ENCODE peak calls at places on chromosomes 7 and 10, in five cellular contexts. K is stomach, X is breast epithelium, G is IMR-90, T is prostate gland. F is an unnamed sample. For H3K36me3, the result is how much of the 10 kb centered on the place peaks cover.

GRCh38 chr7:390761-391410 is 100.9 kb downstream of the FOXL3 start:
- DNase-seq in K (peak), X (no peak), G (no peak), T (no peak), F (peak)

GRCh38 chr7:42068554-42069280 is 168.3 kb downstream of the GLI3 start:
- DNase-seq in K (no peak), X (no peak), G (no peak), T (no peak), F (no peak)

GRCh38 chr10:117610321-117610720 is 67.8 kb downstream of the EMX2 start:
- DNase-seq in K (no peak), X (no peak), G (no peak), T (no peak), F (no peak)

GRCh38 chr7:6106140-6106904 is 75.1 kb downstream of the ANKRD61 start:
- DNase-seq in K (no peak), X (no peak), G (peak), T (peak), F (no peak)

GRCh38 chr7:83271212-83272099 is 108.8 kb upstream of the PCLO start:
- DNase-seq in K (no peak), X (no peak), G (peak), T (no peak), F (no peak)

GRCh38 chr7:68321076-68321639 is 1277.1 kb upstream of the AUTS2 start:
- DNase-seq in K (peak), X (peak), G (no peak), T (peak), F (no peak)

GRCh38 chr7:55325371-55325792 is 39.8 kb upstream of the LANCL2 start:
- DNase-seq in K (peak), X (no peak), G (peak), T (no peak), F (no peak)

GRCh38 chr7:32957326-32958045 is at the start of gene FKBP9:
- DNase-seq in K (peak), X (peak), G (peak), T (peak), F (peak)

GRCh38 chr7:22726849-22727792 is at the start of gene IL6:
- DNase-seq in K (peak), X (peak), G (peak), T (peak), F (peak)

GRCh38 chr7:22853674-22854157 is 31.1 kb upstream of the TOMM7 start:
- DNase-seq in K (peak), X (no peak), G (no peak), T (peak), F (peak)

GRCh38 chr7:151019130-151019447 is 5.2 kb downstream of the ATG9B start:
- DNase-seq in K (no peak), X (no peak), G (no peak), T (no peak), F (no peak)

GRCh38 chr7:118195837-118196474 is 12.0 kb downstream of the LSM8 start:
- DNase-seq in K (peak), X (no peak), G (peak), T (peak), F (peak)

GRCh38 chr7:45984386-45985295 is 63.6 kb upstream of the IGFBP3 start:
- DNase-seq in K (no peak), X (no peak), G (no peak), T (no peak), F (no peak)

GRCh38 chr10:18094793-18095192 is 45.4 kb upstream of the CACNB2 start:
- DNase-seq in K (no peak), X (no peak), G (no peak), T (no peak), F (no peak)

GRCh38 chr7:94182066-94182465 is 177.9 kb upstream of the BET1 start:
- DNase-seq in K (no peak), X (no peak), G (peak), T (no peak), F (no peak)

GRCh38 chr7:133742709-133743538 is 384.2 kb upstream of the LRGUK start:
- DNase-seq in K (no peak), X (no peak), G (peak), T (no peak), F (no peak)

GRCh38 chr7:119438315-119438714 is 834.7 kb upstream of the KCND2 start:
- DNase-seq in K (no peak), X (no peak), G (no peak), T (no peak), F (no peak)

GRCh38 chr7:78018541-78019456 is 220.2 kb downstream of the PHTF2 start:
- DNase-seq in K (no peak), X (no peak), G (peak), T (peak), F (peak)

GRCh38 chr7:125424721-125425120 is 495.1 kb upstream of the POT1 start:
- DNase-seq in K (no peak), X (no peak), G (no peak), T (no peak), F (no peak)

GRCh38 chr7:44631458-44632115 is 25.2 kb downstream of the OGDH start:
- DNase-seq in K (no peak), X (no peak), G (peak), T (no peak), F (no peak)

GRCh38 chr10:71244638-71245419 is 32.5 kb downstream of the UNC5B start:
- DNase-seq in K (peak), X (no peak), G (peak), T (peak), F (peak)

GRCh38 chr7:97116308-97116707 is 1.2 kb upstream of the SDHAF3 start:
- DNase-seq in K (no peak), X (no peak), G (no peak), T (peak), F (no peak)

GRCh38 chr10:79385804-79386531 is 38.7 kb downstream of the PPIF start:
- DNase-seq in K (no peak), X (no peak), G (no peak), T (peak), F (no peak)

GRCh38 chr7:25429731-25430130 is 201.4 kb upstream of the NPVF start:
- DNase-seq in K (no peak), X (no peak), G (no peak), T (no peak), F (peak)

GRCh38 chr10:106795619-106796018 is 368.9 kb downstream of the SORCS1 start:
- DNase-seq in K (no peak), X (no peak), G (no peak), T (no peak), F (peak)

GRCh38 chr7:105797652-105798051 is 78.7 kb downstream of the ATXN7L1 start:
- DNase-seq in K (no peak), X (no peak), G (no peak), T (no peak), F (no peak)

GRCh38 chr7:30353932-30354607 is 69.7 kb downstream of the ZNRF2 start:
- DNase-seq in K (no peak), X (no peak), G (no peak), T (no peak), F (no peak)

GRCh38 chr7:149867762-149868637 is 5.8 kb upstream of the ATP6V0E2 start:
- DNase-seq in K (no peak), X (no peak), G (no peak), T (no peak), F (no peak)

GRCh38 chr7:36015733-36016132 is 137.3 kb upstream of the EEPD1 start:
- DNase-seq in K (no peak), X (no peak), G (peak), T (no peak), F (no peak)

GRCh38 chr10:95260397-95260881 is 30.4 kb downstream of the PDLIM1 start:
- DNase-seq in K (no peak), X (no peak), G (peak), T (no peak), F (no peak)

GRCh38 chr7:36487756-36488336 is 98.2 kb downstream of the ANLN start:
- DNase-seq in K (no peak), X (no peak), G (peak), T (peak), F (no peak)

GRCh38 chr7:121102619-121103018 is 114.1 kb downstream of the CPED1 start:
- DNase-seq in K (peak), X (no peak), G (no peak), T (no peak), F (no peak)

GRCh38 chr7:33807779-33808482 is 97.4 kb upstream of the BMPER start:
- DNase-seq in K (no peak), X (no peak), G (peak), T (no peak), F (no peak)

GRCh38 chr10:79313911-79314439 is 33.3 kb upstream of the PPIF start:
- DNase-seq in K (no peak), X (no peak), G (no peak), T (no peak), F (peak)

GRCh38 chr10:115117301-115117700 is 24.1 kb downstream of the ATRNL1 start:
- DNase-seq in K (no peak), X (no peak), G (no peak), T (no peak), F (no peak)

GRCh38 chr7:99791667-99792356 is 7.8 kb upstream of the CYP3A4 start:
- DNase-seq in K (no peak), X (no peak), G (no peak), T (no peak), F (no peak)

GRCh38 chr7:99793443-99793842 is 9.5 kb upstream of the CYP3A4 start:
- DNase-seq in K (no peak), X (no peak), G (no peak), T (no peak), F (no peak)

GRCh38 chr7:99791021-99791420 is 7.0 kb upstream of the CYP3A4 start:
- DNase-seq in K (no peak), X (no peak), G (peak), T (no peak), F (no peak)

GRCh38 chr7:99792983-99793382 is 9.0 kb upstream of the CYP3A4 start:
- DNase-seq in K (no peak), X (no peak), G (no peak), T (no peak), F (no peak)

DNA sequence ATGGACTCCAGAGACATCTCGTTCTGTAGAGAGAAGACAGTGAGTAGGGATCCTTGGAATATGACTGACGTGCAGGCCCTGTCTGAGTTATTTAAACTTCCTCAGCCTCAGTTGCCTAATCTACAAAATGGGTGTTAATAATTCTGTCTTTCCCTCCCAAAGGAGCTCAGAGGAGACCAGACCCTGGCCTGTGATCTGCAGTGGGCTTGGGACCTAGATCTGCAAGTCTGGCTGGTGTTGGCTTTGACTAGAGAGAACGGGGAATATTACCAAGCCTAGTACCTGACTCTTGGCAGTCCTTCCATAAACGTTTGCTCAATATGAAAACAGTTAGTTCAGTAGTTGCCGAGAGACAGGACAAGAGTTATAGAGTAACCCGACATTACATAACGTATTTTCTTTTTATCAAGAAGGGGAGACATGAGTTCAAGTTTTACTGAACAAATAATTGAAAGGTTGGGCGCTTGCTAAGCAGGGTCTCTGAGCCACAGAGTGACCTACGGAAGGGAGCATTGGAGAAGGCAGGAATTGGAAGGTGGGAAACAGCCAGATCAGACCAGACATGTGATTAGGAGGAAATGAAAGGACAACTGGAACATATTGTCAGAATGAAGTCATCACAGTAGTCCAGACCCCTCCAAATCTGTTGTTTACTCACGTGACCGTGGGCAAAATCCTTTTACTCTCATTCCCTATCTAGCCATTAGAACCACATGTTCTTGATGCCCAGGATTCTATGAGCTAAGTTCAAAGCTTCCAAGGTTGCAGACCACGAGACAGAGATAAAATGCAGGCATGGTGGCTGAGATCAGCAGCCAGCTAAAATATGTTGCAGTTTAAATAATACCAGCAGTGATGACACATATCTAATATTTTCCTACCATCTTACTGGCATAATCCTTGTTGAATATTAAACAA is 10.9 kb upstream of the CYP3A4 start:
- DNase-seq in K (no peak), X (no peak), G (no peak), T (no peak), F (no peak)
- TF ChIP-seq POLR2A in K (no peak), X (no peak), G (no peak), T (no peak), F (no peak)

DNA sequence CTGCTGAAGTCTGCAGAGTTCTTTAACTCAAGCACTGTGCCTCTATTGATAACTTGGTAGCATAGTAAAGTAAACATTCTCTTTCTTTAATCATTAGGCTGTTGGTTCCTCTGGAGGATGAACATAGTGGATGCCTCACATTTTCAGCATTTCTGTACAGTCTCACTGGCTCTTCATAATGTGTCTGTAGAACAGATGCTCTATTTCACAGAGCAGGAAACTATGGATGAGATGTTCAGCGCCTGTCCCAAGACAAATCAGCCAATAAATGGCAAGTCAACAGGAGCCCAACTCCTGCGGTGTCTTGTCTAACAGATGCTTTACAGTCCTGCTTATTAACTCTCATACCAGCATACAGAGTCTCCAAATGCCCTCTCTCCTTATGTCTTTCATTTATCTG is 36.5 kb downstream of the NRBF2 start:
- DNase-seq in K (no peak), X (no peak), G (no peak), T (no peak), F (no peak)
- H3K36me3 ChIP-seq in K (under half), X (under half), G (under half), T (under half), F (under half)

GRCh38 chr7:2970307-2970664 is 73.4 kb downstream of the CARD11 start:
- DNase-seq in K (no peak), X (no peak), G (no peak), T (no peak), F (no peak)
- TF ChIP-seq POLR2A in K (no peak), X (no peak), G (no peak), T (no peak), F (no peak)

DNA sequence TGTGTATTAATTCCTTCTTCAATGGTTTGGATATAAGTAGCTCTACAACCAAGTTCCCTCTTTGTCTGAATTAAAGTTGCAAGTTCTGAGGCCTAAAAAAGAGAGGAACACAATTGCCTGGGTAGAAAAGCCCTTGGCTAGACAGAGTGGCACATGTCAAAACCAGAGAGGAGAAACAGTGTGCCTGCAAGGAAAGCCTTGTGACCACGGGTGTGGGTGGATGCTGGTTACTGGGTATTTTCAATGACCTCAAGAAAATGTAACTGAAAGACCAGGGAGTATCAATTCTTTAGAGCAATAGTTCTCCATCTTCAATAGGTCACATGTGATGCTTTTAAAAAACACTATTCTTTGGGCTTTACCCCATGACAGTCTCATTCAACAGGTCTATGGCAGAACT is 148.3 kb downstream of the SVIL start:
- DNase-seq in K (no peak), X (no peak), G (no peak), T (no peak), F (no peak)
- H3K36me3 ChIP-seq in K (half or more), X (under half), G (under half), T (under half), F (under half)

GRCh38 chr7:128303133-128303532 is 40.6 kb downstream of the RBM28 start:
- DNase-seq in K (no peak), X (no peak), G (no peak), T (no peak), F (no peak)
- TF ChIP-seq POLR2A in K (no peak), X (no peak), G (no peak), T (no peak), F (no peak)

GRCh38 chr7:141012044-141012685 is 2.6 kb downstream of the MRPS33 start:
- DNase-seq in K (peak), X (peak), G (peak), T (peak), F (peak)

GRCh38 chr7:141013345-141013715 is 1.4 kb downstream of the MRPS33 start:
- DNase-seq in K (no peak), X (no peak), G (no peak), T (no peak), F (no peak)

GRCh38 chr7:141014091-141014490 is 661 bp downstream of the MRPS33 start:
- DNase-seq in K (no peak), X (no peak), G (peak), T (no peak), F (no peak)

GRCh38 chr7:141012696-141013344 is 1.9 kb downstream of the MRPS33 start:
- DNase-seq in K (no peak), X (no peak), G (peak), T (no peak), F (no peak)

GRCh38 chr7:141011443-141011842 is 3.3 kb downstream of the MRPS33 start:
- DNase-seq in K (no peak), X (no peak), G (no peak), T (no peak), F (no peak)
- H3K36me3 ChIP-seq in K (under half), X (under half), G (under half), T (under half), F (under half)

DNA sequence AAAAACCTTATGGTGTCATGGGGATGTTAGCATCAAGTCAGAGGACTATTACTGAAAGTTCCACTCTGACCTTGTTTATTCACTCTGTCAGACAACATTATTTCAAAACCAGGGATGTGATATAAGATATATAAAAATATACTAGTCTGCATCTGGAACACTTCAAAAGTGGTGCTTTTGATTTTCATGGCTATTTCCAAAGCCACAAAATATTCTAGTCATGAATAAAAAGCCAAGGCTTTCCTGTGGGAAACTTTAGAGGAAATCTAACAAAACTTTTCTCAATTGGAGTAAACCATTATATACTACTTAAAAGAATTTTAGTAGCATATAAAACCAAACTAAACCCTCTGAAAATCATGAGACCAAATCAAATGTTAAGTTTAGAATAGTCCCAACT is 205.2 kb downstream of the TMEM26 start:
- DNase-seq in K (no peak), X (no peak), G (no peak), T (no peak), F (no peak)
- TF ChIP-seq POLR2A in K (no peak), X (no peak), G (no peak), T (no peak), F (no peak)

DNA sequence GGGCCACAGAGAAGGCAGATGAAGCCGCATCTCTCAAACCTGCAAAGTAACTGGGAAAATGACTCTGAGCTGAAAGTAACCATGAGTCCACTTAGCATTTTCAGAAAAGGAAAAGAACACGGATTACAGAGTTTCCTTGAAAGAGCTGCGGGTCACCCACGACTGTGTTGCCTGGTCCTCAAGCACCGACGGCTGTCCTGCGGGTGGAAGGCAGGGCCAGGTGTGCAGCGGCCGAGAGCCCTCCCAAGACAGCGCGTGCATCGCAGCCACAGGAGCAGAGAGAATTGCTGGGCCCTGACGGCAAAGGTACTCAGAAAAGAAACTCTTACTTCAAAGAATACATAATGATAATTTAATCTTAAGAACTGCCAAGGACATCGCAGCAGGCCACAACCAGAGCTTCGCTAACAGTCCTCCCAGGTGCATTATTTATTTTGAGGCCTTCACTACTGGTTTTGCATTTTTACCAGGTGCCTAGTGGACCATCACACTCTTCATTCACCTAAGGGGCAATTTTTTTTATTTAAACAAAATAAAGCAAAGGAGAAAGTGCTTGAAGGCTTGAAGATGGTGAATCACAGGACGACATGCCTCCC is 153.4 kb downstream of the ZMYND11 start:
- DNase-seq in K (no peak), X (no peak), G (no peak), T (no peak), F (no peak)
- H3K36me3 ChIP-seq in K (half or more), X (under half), G (under half), T (under half), F (under half)

F was measured in uterus.